ENCODE peak calls at places on chromosomes 3 and 15, in four cellular contexts. O is GM23338, E is OCI-LY7, G is brain microvascular endothelial cell. D is an unnamed sample.

GRCh38 chr15:66270932-66271331 is 17.4 kb upstream of the MEGF11 start:
- DNase-seq in O (no peak), E (no peak), G (no peak), D (no peak)

GRCh38 chr15:42056934-42057743 is 36.3 kb upstream of the PLA2G4E start:
- DNase-seq in O (peak), E (peak), G (peak), D (peak)

GRCh38 chr3:157335677-157336076 is 101.0 kb upstream of the PTX3 start:
- DNase-seq in O (peak), E (no peak), G (peak), D (peak)

GRCh38 chr3:184386047-184386806 is 6.4 kb downstream of the CHRD start:
- DNase-seq in O (peak), E (no peak), G (no peak), D (no peak)

GRCh38 chr3:142269777-142270176 is 44.4 kb upstream of the GK5 start:
- DNase-seq in O (no peak), E (no peak), G (no peak), D (no peak)

GRCh38 chr3:113268917-113269316 is 57.6 kb downstream of the BOC start:
- DNase-seq in O (no peak), E (no peak), G (no peak), D (no peak)

GRCh38 chr3:67389176-67389575 is 265.2 kb downstream of the SUCLG2 start:
- DNase-seq in O (no peak), E (no peak), G (no peak), D (peak)

GRCh38 chr3:41450416-41451231 is 251.3 kb downstream of the CTNNB1 start:
- DNase-seq in O (peak), E (no peak), G (no peak), D (no peak)

GRCh38 chr15:31333119-31333518 is 6.5 kb downstream of the KLF13 start:
- DNase-seq in O (no peak), E (no peak), G (no peak), D (no peak)

GRCh38 chr3:196463478-196463756 is 31.2 kb upstream of the UBXN7 start:
- DNase-seq in O (no peak), E (no peak), G (no peak), D (no peak)

GRCh38 chr3:196458063-196458462 is 25.8 kb upstream of the UBXN7 start:
- DNase-seq in O (no peak), E (no peak), G (no peak), D (no peak)

GRCh38 chr3:196463804-196464203 is 31.6 kb upstream of the UBXN7 start:
- DNase-seq in O (no peak), E (no peak), G (no peak), D (no peak)
- H3K4me3 ChIP-seq in O (no peak), E (no peak), G (no peak), D (no peak)

GRCh38 chr3:12965999-12966846 is 107.0 kb downstream of the IQSEC1 start:
- DNase-seq in O (no peak), E (no peak), G (no peak), D (no peak)
- TF ChIP-seq CTCF in O (no peak), E (no peak), G (no peak), D (no peak)

DNA sequence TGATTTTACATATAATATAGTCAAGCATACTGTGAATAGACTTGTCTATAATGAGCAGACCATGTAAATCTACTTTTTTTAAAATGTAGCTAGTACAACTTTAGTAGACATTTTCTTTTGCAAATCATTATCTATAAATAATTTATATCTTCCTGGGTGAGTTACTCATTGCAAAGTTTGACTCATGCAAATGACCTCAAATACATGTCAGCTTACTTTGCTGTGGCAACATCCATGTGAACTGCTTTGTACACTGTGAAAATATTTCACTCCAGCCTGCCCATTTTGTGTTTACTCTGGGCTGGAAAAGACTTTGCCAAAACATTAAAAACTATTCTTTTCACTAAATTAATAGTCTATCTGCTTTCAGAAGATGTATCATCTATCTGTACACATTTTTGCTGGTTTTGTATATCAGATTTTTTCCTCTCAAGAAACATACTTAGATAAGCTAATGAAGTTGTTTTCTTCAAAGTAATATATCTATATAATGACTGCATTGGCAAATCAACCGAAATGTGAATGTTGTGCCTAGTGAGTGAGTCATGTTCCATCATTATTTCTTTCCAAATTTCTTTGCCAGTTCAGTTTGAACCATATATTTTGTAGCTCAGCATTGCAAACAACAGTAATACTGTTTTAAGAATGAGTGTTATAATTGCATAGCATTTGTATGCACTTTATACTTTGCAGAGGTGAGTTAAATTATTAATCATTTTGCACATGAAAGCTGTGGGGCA is 26.5 kb downstream of the IGSF10 start:
- DNase-seq in O (no peak), E (no peak), G (peak), D (peak)
- H3K4me3 ChIP-seq in O (no peak), E (no peak), G (no peak), D (no peak)

DNA sequence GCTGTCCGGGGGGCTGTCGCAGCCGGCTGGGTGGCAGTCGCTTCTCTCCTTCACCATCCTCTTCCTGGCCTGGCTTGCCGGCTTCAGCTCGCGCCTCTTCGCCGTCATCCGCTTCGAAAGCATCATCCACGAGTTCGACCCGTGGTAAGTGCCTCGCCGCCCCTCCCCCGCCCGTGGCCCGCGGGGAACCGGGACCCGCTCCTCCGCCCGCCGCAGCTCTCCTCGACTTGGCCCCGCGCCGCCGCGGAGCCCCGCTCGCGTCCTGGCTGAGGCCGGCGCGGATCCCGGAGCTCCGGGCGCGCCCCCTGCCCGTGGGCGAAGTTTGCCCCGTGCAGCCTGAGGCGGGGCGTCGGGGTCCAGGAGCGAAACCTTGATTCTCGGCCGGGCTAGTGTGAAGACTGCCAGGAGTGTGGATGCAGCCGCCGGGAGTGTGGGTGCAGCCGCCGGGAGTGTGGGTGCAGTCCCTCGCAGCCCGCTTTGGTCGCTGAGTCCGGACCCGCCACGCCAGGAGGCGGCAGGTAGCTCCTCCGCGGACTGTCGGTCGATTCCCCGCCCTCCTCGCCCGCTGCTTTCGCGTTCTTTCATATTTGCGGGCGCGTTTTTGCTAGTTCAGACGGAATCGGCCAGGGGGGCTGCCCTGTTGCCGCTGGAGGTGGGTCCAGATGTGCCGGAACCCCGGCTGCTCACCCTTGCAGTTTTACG is 595 bp downstream of the STT3B start:
- DNase-seq in O (peak), E (peak), G (peak), D (peak)
- TF ChIP-seq CTCF in O (no peak), E (peak), G (no peak), D (no peak)

GRCh38 chr15:88609344-88609743 is 11.8 kb upstream of the AEN start:
- DNase-seq in O (peak), E (no peak), G (no peak), D (no peak)
- H3K4me3 ChIP-seq in O (no peak), E (no peak), G (no peak), D (no peak)

GRCh38 chr3:37024092-37024491 is 30.8 kb downstream of the MLH1 start:
- DNase-seq in O (no peak), E (peak), G (no peak), D (peak)
- TF ChIP-seq CTCF in O (no peak), E (peak), G (peak), D (peak)

D was measured in AG10803.